ENCODE peak calls at places on chromosomes 16 and 17, in seven cellular contexts. G is astrocyte; C is left ventricle myocardium inferior; D is endothelial cell of umbilical vein; K is CD8-positive, alpha-beta T cell; S is lung; I is left lung. U is an unnamed sample. For H3K36me3, the result is how much of the 10 kb centered on the place peaks cover.

GRCh38 chr17:73357318-73357717 is 45.5 kb upstream of the CDC42EP4 start:
- DNase-seq in K (no peak), D (no peak), I (peak), G (no peak), S (no peak), C (peak), U (no peak)

GRCh38 chr16:77353587-77354263 is 81.1 kb downstream of the ADAMTS18 start:
- DNase-seq in G (no peak), K (no peak), D (no peak), S (no peak), I (no peak), C (no peak), U (no peak)

GRCh38 chr17:80892019-80892855 is 99.4 kb upstream of the CHMP6 start:
- DNase-seq in K (peak), G (peak), C (peak), S (peak), I (peak), D (peak), U (peak)

GRCh38 chr17:81858170-81858966 is 2.0 kb downstream of the P4HB start:
- DNase-seq in G (no peak), D (no peak), K (no peak), S (no peak), C (no peak), I (no peak), U (no peak)

GRCh38 chr16:8963010-8963824 is 489 bp downstream of the USP7 start:
- DNase-seq in D (no peak), G (no peak), S (no peak), K (peak), C (no peak), I (peak), U (no peak)

GRCh38 chr16:8761078-8761477 is 36.4 kb downstream of the TMEM186 start:
- DNase-seq in I (no peak), D (no peak), K (no peak), S (no peak), G (no peak), C (no peak), U (no peak)

GRCh38 chr17:31321481-31321880 is at the start of gene EVI2A:
- DNase-seq in K (peak), I (no peak), S (no peak), G (peak), D (peak), C (no peak), U (peak)

GRCh38 chr17:55770220-55770870 is 19.5 kb downstream of the PCTP start:
- DNase-seq in K (no peak), S (no peak), G (peak), I (no peak), D (peak), C (no peak), U (no peak)

GRCh38 chr17:73972056-73972455 is 231.4 kb upstream of the RPL38 start:
- DNase-seq in K (no peak), D (no peak), S (no peak), G (no peak), C (no peak), I (no peak), U (no peak)

GRCh38 chr17:48198950-48199541 is 91.5 kb downstream of the SNX11 start:
- DNase-seq in S (no peak), C (no peak), D (no peak), K (no peak), G (no peak), I (no peak), U (no peak)

GRCh38 chr17:45794840-45795239 is 10.7 kb downstream of the CRHR1 start:
- DNase-seq in G (no peak), S (no peak), I (peak), K (no peak), D (no peak), C (no peak), U (no peak)

GRCh38 chr16:19114359-19115147 is 789 bp downstream of the ITPRIPL2 start:
- DNase-seq in S (peak), I (peak), G (peak), K (no peak), D (peak), C (peak), U (no peak)

GRCh38 chr16:2473999-2474876 is 689 bp upstream of the TBC1D24 start:
- DNase-seq in I (peak), G (no peak), C (peak), K (peak), S (no peak), D (peak), U (no peak)

GRCh38 chr16:86806838-86807351 is 228.5 kb downstream of the FOXL1 start:
- DNase-seq in I (no peak), K (no peak), G (peak), S (no peak), D (no peak), C (no peak), U (no peak)

GRCh38 chr17:7685533-7686220 is 1.6 kb downstream of the TP53 start:
- DNase-seq in G (peak), I (peak), C (peak), S (peak), K (peak), D (peak), U (peak)

GRCh38 chr16:85479972-85480726 is 133.0 kb upstream of the GSE1 start:
- DNase-seq in C (no peak), G (no peak), S (no peak), I (no peak), K (peak), D (no peak), U (no peak)

GRCh38 chr17:76740329-76741118 is 2.6 kb downstream of the MFSD11 start:
- DNase-seq in C (no peak), I (no peak), D (no peak), S (no peak), G (no peak), K (no peak), U (no peak)

GRCh38 chr16:2008631-2009301 is 855 bp downstream of the ZNF598 start:
- DNase-seq in C (peak), G (no peak), K (peak), I (peak), D (peak), S (no peak), U (no peak)

GRCh38 chr17:76145231-76146052 is 4.4 kb upstream of the FOXJ1 start:
- DNase-seq in S (no peak), C (no peak), G (no peak), I (peak), D (peak), K (peak), U (no peak)

GRCh38 chr17:41870627-41871026 is 5.4 kb upstream of the KLHL11 start:
- DNase-seq in G (no peak), K (no peak), C (no peak), D (no peak), I (no peak), S (no peak), U (no peak)
- H3K36me3 ChIP-seq in G (half or more), K (under half), C (half or more), D (under half), I (half or more), S (under half), U (under half)

GRCh38 chr16:30474684-30475083 is 2.1 kb downstream of the ITGAL start:
- DNase-seq in K (no peak), D (no peak), G (no peak), I (no peak), S (no peak), C (no peak), U (no peak)
- H3K4me3 ChIP-seq in K (peak), D (no peak), G (no peak), I (no peak), S (peak), C (no peak), U (no peak)

DNA sequence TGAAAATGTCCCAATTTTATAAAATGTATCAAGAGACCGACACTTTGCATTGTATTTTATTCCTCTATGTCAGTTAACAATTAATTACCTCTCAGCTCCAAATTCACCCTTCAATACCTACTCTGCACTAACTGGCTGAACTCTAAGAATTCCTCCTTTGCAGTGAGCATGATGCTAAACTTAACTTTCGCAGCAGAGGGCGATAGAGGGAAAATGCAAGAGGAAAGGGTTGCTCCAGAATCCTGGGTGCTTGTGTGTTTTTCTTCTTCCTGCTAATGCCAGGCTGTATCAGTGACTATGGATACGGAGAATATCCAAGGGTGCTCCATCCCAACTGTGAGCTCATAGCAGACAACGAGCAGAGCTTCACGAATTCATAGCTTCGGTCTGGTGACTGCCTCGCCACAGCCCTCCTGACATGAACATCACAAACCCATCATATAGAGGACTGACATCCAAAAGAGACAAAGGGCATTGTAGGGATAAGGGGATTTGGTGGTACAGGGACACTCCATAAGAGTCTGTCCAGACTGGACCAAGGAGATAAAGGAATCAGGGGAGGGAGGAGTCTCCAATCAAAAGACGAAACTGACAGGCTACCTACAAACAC is 172.9 kb downstream of the STX8 start:
- DNase-seq in I (no peak), S (no peak), K (no peak), C (no peak), G (no peak), D (peak), U (no peak)
- TF ChIP-seq CTCF in I (peak), S (no peak), K (no peak), C (peak), G (peak), D (peak), U (peak)

GRCh38 chr16:89534147-89534788 is 26.1 kb downstream of the SPG7 start:
- DNase-seq in S (peak), I (no peak), G (no peak), K (peak), D (peak), C (no peak), U (no peak)
- H3K36me3 ChIP-seq in S (under half), I (half or more), G (under half), K (under half), D (under half), C (half or more), U (under half)